ENCODE peak calls at places on chromosomes 3 and 15, in six cellular contexts. U, O, G, Y, L and E are unnamed samples.

GRCh38 chr15:83248151-83248851 is 36.2 kb downstream of the BNC1 start:
- DNase-seq in U (no peak), O (peak; percentile 70), G (peak; percentile 55), Y (peak; percentile 26), L (no peak), E (no peak)

GRCh38 chr3:110752307-110752706 is 319.3 kb upstream of the NECTIN3 start:
- DNase-seq in U (no peak), O (no peak), G (no peak), Y (no peak), L (no peak), E (no peak)

GRCh38 chr3:46715507-46716175 is 2.0 kb downstream of the PRSS50 start:
- DNase-seq in U (no peak), O (no peak), G (no peak), Y (no peak), L (peak; percentile 6), E (no peak)

GRCh38 chr3:111785034-111785433 is 74.0 kb upstream of the PHLDB2 start:
- DNase-seq in U (no peak), O (no peak), G (no peak), Y (no peak), L (no peak), E (no peak)

GRCh38 chr3:193673845-193674244 is 80.8 kb downstream of the OPA1 start:
- DNase-seq in U (no peak), O (no peak), G (no peak), Y (no peak), L (no peak), E (no peak)

GRCh38 chr3:43238801-43239200 is 47.5 kb upstream of the SNRK start:
- DNase-seq in U (no peak), O (no peak), G (no peak), Y (no peak), L (no peak), E (no peak)

GRCh38 chr15:34354286-34354685 is 11.2 kb downstream of the NUTM1 start:
- DNase-seq in U (no peak), O (no peak), G (no peak), Y (no peak), L (no peak), E (no peak)

GRCh38 chr15:57165992-57166391 is 210.3 kb upstream of the CGNL1 start:
- DNase-seq in U (no peak), O (peak; percentile 70), G (no peak), Y (no peak), L (no peak), E (no peak)

GRCh38 chr15:89401636-89402252 is 67.1 kb upstream of the POLG start:
- DNase-seq in U (no peak), O (peak; percentile 62), G (no peak), Y (peak; percentile 20), L (no peak), E (no peak)

GRCh38 chr15:79943820-79944219 is 27.2 kb downstream of the BCL2A1 start:
- DNase-seq in U (no peak), O (no peak), G (no peak), Y (peak; percentile 76), L (no peak), E (no peak)

GRCh38 chr3:37115451-37115850 is 58.9 kb downstream of the LRRFIP2 start:
- DNase-seq in U (no peak), O (peak; percentile 7), G (peak; percentile 65), Y (no peak), L (no peak), E (peak; percentile 18)

GRCh38 chr3:146543461-146544012 is 870 bp downstream of the PLSCR1 start:
- DNase-seq in U (peak; percentile 57), O (no peak), G (no peak), Y (no peak), L (peak; percentile 59), E (no peak)

GRCh38 chr3:108437439-108437838 is 73.0 kb downstream of the MYH15 start:
- DNase-seq in U (no peak), O (no peak), G (no peak), Y (no peak), L (no peak), E (no peak)

GRCh38 chr3:152282813-152283212 is 14.1 kb downstream of the MBNL1 start:
- DNase-seq in U (no peak), O (no peak), G (no peak), Y (no peak), L (no peak), E (no peak)
- H3K27ac ChIP-seq in U (no peak overlapping the region), O (no peak overlapping the region), G (peak overlapping the region; percentile 14), Y (no peak overlapping the region), L (no peak overlapping the region), E (no peak overlapping the region)

GRCh38 chr3:78115983-78116382 is 1076.1 kb downstream of the ROBO2 start:
- DNase-seq in U (no peak), O (no peak), G (no peak), Y (no peak), L (no peak), E (no peak)
- H3K27ac ChIP-seq in U (no peak overlapping the region), O (no peak overlapping the region), G (no peak overlapping the region), Y (no peak overlapping the region), L (no peak overlapping the region), E (no peak overlapping the region)

DNA sequence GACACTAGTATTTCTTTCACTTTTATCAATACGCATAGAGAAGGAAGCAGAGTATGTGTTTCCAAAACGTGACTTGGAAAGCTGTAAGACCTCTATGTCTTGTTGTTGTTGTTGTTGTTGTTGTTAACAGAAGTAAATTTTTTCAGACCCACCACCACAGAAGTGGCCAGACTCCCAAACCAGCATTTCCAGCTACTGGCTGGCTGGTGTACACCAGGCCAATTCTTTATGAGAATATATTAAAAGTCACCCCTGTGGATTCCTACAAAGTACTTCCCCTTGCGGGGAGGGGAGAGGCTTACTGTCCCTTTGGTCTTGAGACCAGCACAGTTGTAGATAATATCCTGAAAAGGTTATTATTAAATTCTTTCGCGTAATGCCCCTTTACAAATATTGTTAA is 1.6 kb upstream of the FOXP1 start:
- DNase-seq in U (no peak), O (no peak), G (no peak), Y (no peak), L (no peak), E (no peak)
- H3K27ac ChIP-seq in U (peak overlapping the region; percentile 85), O (peak overlapping the region; percentile 72), G (no peak overlapping the region), Y (no peak overlapping the region), L (peak overlapping the region; percentile 99), E (peak overlapping the region; percentile 83)

DNA sequence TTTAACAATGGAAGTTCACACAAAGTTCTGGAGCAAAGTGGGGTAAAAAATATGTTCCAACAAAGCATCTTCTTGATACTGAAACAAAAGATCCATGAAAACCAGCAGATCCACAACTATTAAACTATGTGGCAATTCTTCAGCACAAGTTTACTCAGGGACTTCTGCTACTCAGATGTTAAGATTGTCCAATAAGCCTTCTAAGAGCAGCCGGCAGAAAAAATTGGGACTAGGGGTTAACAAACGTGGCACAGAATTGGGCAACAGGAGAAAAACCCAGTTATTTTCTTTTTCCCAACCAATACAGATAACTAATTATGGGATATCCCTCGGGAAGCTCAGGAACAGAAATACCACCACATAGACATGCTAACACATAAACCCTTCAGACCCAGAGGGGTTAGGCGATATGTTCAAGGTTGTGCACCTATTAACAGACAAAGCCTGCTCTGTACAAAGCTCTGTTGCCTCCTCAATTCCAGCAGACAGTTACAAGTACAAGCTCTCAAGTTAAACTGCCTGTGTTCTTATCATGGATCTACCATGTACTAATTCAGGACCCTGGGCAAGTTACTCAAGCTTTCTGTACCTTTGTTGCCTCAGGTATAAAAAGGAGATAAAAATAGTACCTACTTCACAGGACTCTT is 6.8 kb downstream of the SSR3 start:
- DNase-seq in U (no peak), O (no peak), G (peak; percentile 19), Y (no peak), L (no peak), E (no peak)
- H3K27ac ChIP-seq in U (no peak overlapping the region), O (peak overlapping the region; percentile 25), G (no peak overlapping the region), Y (no peak overlapping the region), L (no peak overlapping the region), E (peak overlapping the region; percentile 92)